ENCODE peak calls at places on chromosome 2, in four cellular contexts. D, W, X and C are unnamed samples.

GRCh38 chr2:144165599-144166250 is 354.2 kb downstream of the ZEB2 start:
- DNase-seq in D (no peak), W (peak), X (no peak), C (no peak)

GRCh38 chr2:19579466-19579865 is 221.0 kb upstream of the OSR1 start:
- DNase-seq in D (no peak), W (no peak), X (no peak), C (no peak)

GRCh38 chr2:134127496-134127895 is 126.4 kb upstream of the MGAT5 start:
- DNase-seq in D (no peak), W (no peak), X (no peak), C (no peak)

GRCh38 chr2:63814114-63814513 is 27.6 kb upstream of the UGP2 start:
- DNase-seq in D (no peak), W (no peak), X (no peak), C (no peak)

GRCh38 chr2:12303181-12304030 is 413.3 kb upstream of the TRIB2 start:
- DNase-seq in D (no peak), W (peak), X (no peak), C (no peak)

GRCh38 chr2:59339121-59339836 is 1098.2 kb upstream of the FANCL start:
- DNase-seq in D (no peak), W (no peak), X (no peak), C (no peak)

GRCh38 chr2:180823546-180824141 is 156.8 kb upstream of the UBE2E3 start:
- DNase-seq in D (no peak), W (no peak), X (no peak), C (no peak)

GRCh38 chr2:237064203-237065061 is 21.3 kb upstream of the COPS8 start:
- DNase-seq in D (no peak), W (no peak), X (no peak), C (no peak)

GRCh38 chr2:235343869-235344268 is 150.0 kb upstream of the AGAP1 start:
- DNase-seq in D (no peak), W (no peak), X (no peak), C (no peak)

GRCh38 chr2:69797836-69798465 is 31.5 kb upstream of the GMCL1 start:
- DNase-seq in D (no peak), W (peak), X (no peak), C (no peak)

GRCh38 chr2:4507706-4508105 is 804.3 kb downstream of the DCDC2C start:
- DNase-seq in D (no peak), W (no peak), X (no peak), C (no peak)

GRCh38 chr2:20156826-20157605 is 67.9 kb downstream of the SDC1 start:
- DNase-seq in D (no peak), W (no peak), X (peak), C (no peak)

GRCh38 chr2:217853301-217853881 is 149.4 kb downstream of the TNS1 start:
- DNase-seq in D (no peak), W (no peak), X (no peak), C (no peak)

GRCh38 chr2:47270421-47270820 is 115.3 kb upstream of the STPG4 start:
- DNase-seq in D (no peak), W (no peak), X (no peak), C (no peak)

GRCh38 chr2:200425026-200425821 is 84.6 kb downstream of the KCTD18 start:
- DNase-seq in D (no peak), W (no peak), X (no peak), C (no peak)

GRCh38 chr2:215415820-215416613 is 19.9 kb downstream of the FN1 start:
- DNase-seq in D (no peak), W (no peak), X (no peak), C (no peak)

GRCh38 chr2:147976102-147976501 is 44.4 kb downstream of the ORC4 start:
- DNase-seq in D (no peak), W (no peak), X (no peak), C (no peak)

GRCh38 chr2:122652670-122653069 is 897.2 kb downstream of the TSN start:
- DNase-seq in D (no peak), W (no peak), X (no peak), C (no peak)

GRCh38 chr2:120949957-120950590 is 214.4 kb downstream of the GLI2 start:
- DNase-seq in D (no peak), W (no peak), X (no peak), C (no peak)

GRCh38 chr2:76953733-76954347 is 568.3 kb downstream of the LRRTM4 start:
- DNase-seq in D (no peak), W (peak), X (peak), C (no peak)

GRCh38 chr2:238868067-238868524 is 20.2 kb downstream of the TWIST2 start:
- DNase-seq in D (no peak), W (no peak), X (no peak), C (no peak)

GRCh38 chr2:46009772-46010171 is 287.4 kb upstream of the EPAS1 start:
- DNase-seq in D (no peak), W (no peak), X (no peak), C (no peak)

GRCh38 chr2:174697267-174697666 is 67.0 kb downstream of the CHRNA1 start:
- DNase-seq in D (peak), W (peak), X (peak), C (no peak)

GRCh38 chr2:60633615-60634014 is 80.2 kb upstream of the BCL11A start:
- DNase-seq in D (no peak), W (no peak), X (no peak), C (no peak)

GRCh38 chr2:205682239-205683021 is at the start of gene NRP2:
- DNase-seq in D (peak), W (peak), X (peak), C (no peak)

GRCh38 chr2:197232010-197232409 is 78.6 kb downstream of the ANKRD44 start:
- DNase-seq in D (no peak), W (no peak), X (no peak), C (no peak)

GRCh38 chr2:197236816-197237215 is 73.8 kb downstream of the ANKRD44 start:
- DNase-seq in D (no peak), W (no peak), X (no peak), C (no peak)

GRCh38 chr2:197236159-197236558 is 74.4 kb downstream of the ANKRD44 start:
- DNase-seq in D (no peak), W (no peak), X (no peak), C (no peak)

GRCh38 chr2:197233473-197233872 is 77.1 kb downstream of the ANKRD44 start:
- DNase-seq in D (no peak), W (no peak), X (no peak), C (no peak)

GRCh38 chr2:197234792-197235191 is 75.8 kb downstream of the ANKRD44 start:
- DNase-seq in D (no peak), W (no peak), X (no peak), C (no peak)
- H3K27ac ChIP-seq in D (no peak), W (no peak), X (no peak), C (no peak)

GRCh38 chr2:223041527-223042109 is 10.4 kb upstream of the KCNE4 start:
- DNase-seq in D (peak), W (peak), X (peak), C (peak)
- H3K27ac ChIP-seq in D (no peak), W (peak), X (no peak), C (peak)

GRCh38 chr2:10835052-10835970 is 22.7 kb upstream of the PDIA6 start:
- DNase-seq in D (peak), W (peak), X (peak), C (no peak)
- H3K27ac ChIP-seq in D (peak), W (no peak), X (no peak), C (no peak)

DNA sequence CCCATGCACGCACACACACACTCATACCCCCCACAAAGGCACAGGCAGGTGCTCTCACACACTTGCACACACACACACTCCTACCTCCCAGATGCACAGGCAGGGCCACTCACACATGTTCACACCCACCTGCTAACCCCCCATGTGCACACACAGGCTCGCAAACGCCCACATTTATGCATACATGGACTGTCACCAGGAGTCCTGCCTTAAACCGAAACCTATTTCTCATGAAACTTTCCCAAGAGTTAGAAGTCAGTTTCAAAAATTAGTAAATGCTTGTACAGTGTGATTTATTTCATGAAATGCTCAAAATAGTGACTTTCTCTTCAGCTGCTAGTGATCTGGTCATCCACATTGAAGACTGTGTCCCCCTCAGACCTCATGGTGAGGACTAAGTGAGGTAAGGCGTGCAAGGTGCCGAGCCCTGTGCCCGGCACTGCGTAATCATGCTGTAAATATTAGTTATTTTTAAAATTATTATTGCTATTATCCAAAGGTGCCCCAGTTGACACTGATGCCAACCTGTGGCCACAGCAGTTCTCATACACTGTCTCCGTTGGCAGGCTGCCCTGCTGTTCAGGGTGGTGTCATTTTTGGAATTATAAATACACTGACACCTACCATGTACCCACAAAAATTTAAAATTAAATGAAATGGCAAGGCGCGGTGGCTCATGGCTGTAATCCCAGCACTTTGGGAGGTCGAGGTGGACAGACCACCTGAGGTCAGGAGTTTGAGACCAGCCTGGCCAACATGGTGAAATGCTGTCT is 12.4 kb downstream of the CNNM4 start:
- DNase-seq in D (no peak), W (no peak), X (no peak), C (no peak)
- H3K27ac ChIP-seq in D (no peak), W (no peak), X (peak), C (no peak)

GRCh38 chr2:232781765-232782164 is 5.4 kb upstream of the KCNJ13 start:
- DNase-seq in D (no peak), W (peak), X (no peak), C (peak)
- H3K27ac ChIP-seq in D (no peak), W (no peak), X (no peak), C (no peak)

DNA sequence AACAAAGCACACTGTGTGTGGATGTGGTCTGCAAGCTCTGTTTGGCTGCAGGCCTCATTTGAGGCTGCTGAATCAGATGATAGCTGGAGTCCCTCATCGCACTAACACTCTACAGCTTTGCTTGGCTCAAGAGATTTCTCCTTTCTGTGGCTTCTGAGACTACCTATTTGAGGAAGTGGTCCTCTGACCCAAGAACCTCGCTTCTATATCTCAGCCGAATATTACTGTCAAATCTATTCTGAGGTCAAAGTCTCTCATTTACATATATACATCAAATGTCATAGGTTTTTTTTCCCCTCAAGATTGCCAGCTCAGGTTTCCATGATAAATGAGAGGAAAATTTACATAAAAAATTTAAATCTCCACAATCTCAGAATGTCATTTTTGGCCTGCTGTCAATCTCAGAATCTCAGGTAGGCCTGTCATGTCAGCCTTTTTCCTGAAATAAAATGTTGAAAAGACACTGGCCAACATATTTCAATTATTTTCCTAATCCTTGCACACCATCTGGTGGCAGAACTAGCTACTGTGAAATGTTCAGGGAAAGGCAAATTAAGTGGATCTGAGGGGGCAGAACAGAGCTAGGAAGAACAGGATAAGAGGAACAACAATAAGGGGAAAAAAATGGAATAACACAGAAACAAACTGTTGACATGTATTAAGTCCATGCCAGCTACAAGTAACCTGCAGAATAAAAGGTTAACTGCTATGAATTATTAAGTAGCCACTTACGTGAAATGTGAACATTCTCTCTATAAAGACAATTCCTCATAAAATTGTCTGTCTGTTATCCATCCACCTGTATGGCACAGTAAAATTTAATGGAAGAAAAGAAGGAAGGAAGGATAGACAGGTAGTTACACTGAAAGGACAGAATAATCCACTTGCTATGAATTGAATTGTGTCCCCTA is 39.3 kb downstream of the AP1S3 start:
- DNase-seq in D (no peak), W (peak), X (no peak), C (no peak)
- H3K27ac ChIP-seq in D (peak), W (peak), X (no peak), C (peak)